ENCODE peak calls at places on chromosomes 13 and 19, in ten cellular contexts. P is ovary; F is iris pigment epithelial cell; R is Ammon's horn; E is HS-27A; K is choroid plexus epithelial cell; Z is BE2C; N is central memory CD4-positive, alpha-beta T cell; U is activated T-helper 9 cell treated with anti-CD3 and anti-CD28 coated beads, Interleukin-2, amount 50 U/mL, for 16 hours; L is stimulated activated CD4-positive, alpha-beta T cell treated with anti-CD3 and anti-CD28 coated beads, Interleukin-15, amount 100 ng/mL, for 24 hours. Y is an unnamed sample.

GRCh38 chr13:50127017-50127725 is 111.9 kb downstream of the KCNRG start:
- DNase-seq in Z (no peak), R (no peak), P (peak), E (no peak), N (peak), F (peak), L (peak), U (peak), K (peak), Y (no peak)

GRCh38 chr13:24516919-24517318 is 4.3 kb upstream of the PARP4 start:
- DNase-seq in L (no peak), R (no peak), E (no peak), K (no peak), Z (no peak), U (no peak), F (no peak), N (no peak), P (no peak), Y (no peak)

GRCh38 chr19:23817519-23817918 is 58.8 kb upstream of the ZNF681 start:
- DNase-seq in Z (peak), U (no peak), P (no peak), R (peak), N (no peak), K (peak), F (peak), E (no peak), L (peak), Y (no peak)

GRCh38 chr19:38335949-38336637 is 463 bp downstream of the CATSPERG start:
- DNase-seq in Z (peak), F (peak), P (peak), K (peak), L (peak), U (peak), E (peak), R (peak), N (peak), Y (peak)

GRCh38 chr19:29678484-29679106 is 13.3 kb downstream of the PLEKHF1 start:
- DNase-seq in L (no peak), P (no peak), F (no peak), U (no peak), R (peak), K (no peak), N (no peak), Z (no peak), E (no peak), Y (no peak)

GRCh38 chr13:37014609-37015008 is 14.0 kb downstream of the EXOSC8 start:
- DNase-seq in Z (no peak), N (no peak), U (no peak), F (peak), L (no peak), K (no peak), P (no peak), E (no peak), R (no peak), Y (no peak)

GRCh38 chr19:16197188-16197621 is 506 bp upstream of the AP1M1 start:
- DNase-seq in L (no peak), R (no peak), U (no peak), N (no peak), E (peak), P (no peak), Z (no peak), K (peak), F (peak), Y (no peak)

GRCh38 chr19:46218160-46218559 is 11.4 kb upstream of the IGFL1 start:
- DNase-seq in F (peak), L (peak), E (no peak), P (no peak), Z (no peak), U (no peak), R (no peak), N (no peak), K (peak), Y (peak)

GRCh38 chr19:37977391-37977790 is 70.4 kb downstream of the SIPA1L3 start:
- DNase-seq in R (no peak), Z (no peak), L (no peak), P (no peak), E (no peak), U (no peak), N (no peak), K (no peak), F (no peak), Y (no peak)

GRCh38 chr19:32336259-32337111 is 8.9 kb upstream of the ZNF507 start:
- DNase-seq in R (no peak), F (peak), Z (no peak), N (no peak), K (peak), P (no peak), U (no peak), E (no peak), L (no peak), Y (no peak)

GRCh38 chr19:43504426-43505185 is at the start of gene PHLDB3:
- DNase-seq in U (peak), L (peak), K (no peak), N (no peak), P (peak), E (no peak), Z (peak), F (peak), R (peak), Y (no peak)

GRCh38 chr19:1090731-1091543 is 4.2 kb downstream of the POLR2E start:
- DNase-seq in P (no peak), L (no peak), R (no peak), E (no peak), U (no peak), K (no peak), F (no peak), Z (peak), N (no peak), Y (no peak)

GRCh38 chr19:35100588-35101533 is 14.8 kb upstream of the FXYD3 start:
- DNase-seq in R (no peak), P (no peak), Z (no peak), F (no peak), U (no peak), L (no peak), K (no peak), N (no peak), E (no peak), Y (no peak)

GRCh38 chr13:93689333-93689732 is 462.7 kb downstream of the GPC6 start:
- DNase-seq in Z (no peak), K (no peak), U (no peak), R (no peak), P (no peak), E (no peak), F (no peak), L (no peak), N (no peak), Y (no peak)

GRCh38 chr13:112903606-112904195 is 65.3 kb upstream of the MCF2L start:
- DNase-seq in U (no peak), E (no peak), P (no peak), N (no peak), K (no peak), F (no peak), L (no peak), R (no peak), Z (no peak), Y (no peak)

GRCh38 chr13:34913040-34913439 is 29.0 kb upstream of the NBEA start:
- DNase-seq in L (no peak), E (no peak), Z (no peak), K (peak), F (peak), N (no peak), P (no peak), U (no peak), R (no peak), Y (peak)

GRCh38 chr19:13712767-13713201 is 51.5 kb upstream of the MRI1 start:
- DNase-seq in K (no peak), E (no peak), N (no peak), F (no peak), R (no peak), L (no peak), P (no peak), Z (no peak), U (no peak), Y (no peak)